ENCODE peak calls at places on chromosomes 16 and 17, in five cellular contexts. J is NCI-H1436; L is keratinocyte; I is foreskin fibroblast; Z is stimulated activated CD8-positive, alpha-beta memory T cell treated with anti-CD3 and anti-CD28 coated beads, Interleukin-15, amount 100 ng/mL, for 24 hours. E is an unnamed sample.

GRCh38 chr17:27076814-27077213 is 217.1 kb upstream of the WSB1 start:
- DNase-seq in L (no peak), Z (no peak), I (no peak), J (no peak), E (no peak)

GRCh38 chr17:42072323-42073187 is 22.2 kb upstream of the C17orf113 start:
- DNase-seq in L (no peak), J (no peak), I (no peak), Z (no peak), E (no peak)

GRCh38 chr16:13108126-13108525 is 206.7 kb downstream of the SHISA9 start:
- DNase-seq in J (no peak), L (no peak), I (no peak), Z (no peak), E (no peak)

GRCh38 chr16:86996081-86996480 is 321.1 kb downstream of the C16orf95 start:
- DNase-seq in Z (no peak), L (no peak), I (no peak), J (no peak), E (no peak)

GRCh38 chr16:89359296-89360147 is 130.8 kb downstream of the ANKRD11 start:
- DNase-seq in J (no peak), I (no peak), L (no peak), Z (no peak), E (no peak)

GRCh38 chr17:17788967-17789366 is 47.8 kb downstream of the SREBF1 start:
- DNase-seq in L (no peak), Z (no peak), I (no peak), J (no peak), E (no peak)

GRCh38 chr17:79617740-79618382 is 7.0 kb upstream of the RBFOX3 start:
- DNase-seq in Z (no peak), J (no peak), I (no peak), L (no peak), E (no peak)

GRCh38 chr16:72530434-72530833 is 358.5 kb upstream of the PMFBP1 start:
- DNase-seq in L (no peak), Z (no peak), I (no peak), J (no peak), E (peak)